ENCODE peak calls at places on chromosomes 3 and 15, in ten cellular contexts. I, K, F, O, J, V, S, P, H and C are unnamed samples.
A peak's percentile ranks its signal among the peaks of the same experiment; 100 is the strongest.

GRCh38 chr3:32224047-32224446 is 14.4 kb upstream of the CMTM8 start:
- DNase-seq in K (no peak), J (no peak), O (no peak), P (no peak), I (no peak), F (no peak), S (no peak), H (no peak), V (no peak), C (no peak)

GRCh38 chr3:197487911-197488391 is 67.8 kb downstream of the BDH1 start:
- DNase-seq in K (peak; percentile 97), O (no peak), I (no peak), P (peak; percentile 91), J (peak; percentile 99), F (no peak), H (no peak), S (peak; percentile 96), V (no peak), C (peak; percentile 91)

GRCh38 chr3:173395412-173396181 is 1.9 kb upstream of the NLGN1 start:
- DNase-seq in H (peak; percentile 80), F (peak; percentile 36), S (peak; percentile 97), O (peak; percentile 32), K (peak; percentile 59), J (peak; percentile 85), V (peak; percentile 33), P (peak; percentile 95), I (no peak), C (peak; percentile 96)

GRCh38 chr3:138949002-138949418 is 2.0 kb downstream of the FOXL2NB start:
- DNase-seq in O (no peak), V (no peak), S (no peak), P (no peak), F (no peak), I (no peak), H (no peak), J (no peak), K (no peak), C (no peak)

GRCh38 chr3:12371525-12372140 is 82.8 kb downstream of the PPARG start:
- DNase-seq in K (no peak), J (peak; percentile 58), I (no peak), V (no peak), S (no peak), O (no peak), P (no peak), H (no peak), F (no peak), C (peak; percentile 15)

GRCh38 chr3:100401674-100402036 is 316 bp downstream of the LNP1 start:
- DNase-seq in K (no peak), I (peak; percentile 30), O (no peak), H (peak; percentile 37), S (peak; percentile 80), V (peak; percentile 74), P (peak; percentile 34), J (peak; percentile 55), F (peak; percentile 23), C (peak; percentile 64)

GRCh38 chr3:62585861-62586260 is 212.5 kb upstream of the FEZF2 start:
- DNase-seq in V (no peak), J (no peak), F (no peak), K (no peak), S (no peak), I (no peak), O (no peak), H (no peak), P (no peak), C (no peak)

GRCh38 chr3:60202052-60202753 is 1049.0 kb downstream of the FHIT start:
- DNase-seq in J (no peak), P (no peak), I (no peak), O (peak; percentile 63), V (peak; percentile 8), S (no peak), H (no peak), K (no peak), F (no peak), C (no peak)

GRCh38 chr15:61393949-61394348 is 164.8 kb upstream of the RORA start:
- DNase-seq in I (no peak), H (no peak), K (no peak), V (no peak), P (no peak), S (no peak), J (no peak), F (no peak), O (peak; percentile 48), C (peak; percentile 32)

GRCh38 chr15:55221090-55222011 is 24.6 kb upstream of the RSL24D1 start:
- DNase-seq in O (peak; percentile 99), I (no peak), J (peak; percentile 94), H (no peak), S (peak; percentile 95), K (peak; percentile 60), F (no peak), P (peak; percentile 89), V (peak; percentile 99), C (no peak)

GRCh38 chr3:161560006-161560637 is 63.5 kb downstream of the OTOL1 start:
- DNase-seq in V (peak; percentile 52), O (peak; percentile 37), J (peak; percentile 18), K (peak; percentile 42), P (peak; percentile 53), F (no peak), H (peak; percentile 65), I (no peak), S (peak; percentile 76), C (no peak)

GRCh38 chr3:34956511-34956910 is 682.8 kb upstream of the ARPP21 start:
- DNase-seq in V (peak; percentile 51), K (no peak), O (peak; percentile 91), F (no peak), S (no peak), H (no peak), P (no peak), I (no peak), J (no peak), C (no peak)

GRCh38 chr3:29486087-29486486 is 205.2 kb downstream of the RBMS3 start:
- DNase-seq in K (peak; percentile 63), F (no peak), H (no peak), J (peak; percentile 89), P (peak; percentile 65), S (peak; percentile 89), I (no peak), V (no peak), O (no peak), C (no peak)

GRCh38 chr15:48442011-48442410 is 110.8 kb downstream of the DUT start:
- DNase-seq in J (no peak), F (no peak), V (no peak), K (no peak), H (no peak), O (no peak), S (peak; percentile 49), P (no peak), I (no peak), C (no peak)

GRCh38 chr15:95086543-95087252 is 855.3 kb downstream of the MCTP2 start:
- DNase-seq in O (no peak), H (no peak), K (peak; percentile 34), J (peak; percentile 73), I (no peak), S (no peak), F (no peak), V (no peak), P (peak; percentile 23), C (no peak)

GRCh38 chr15:55108858-55109518 is 87.8 kb downstream of the RSL24D1 start:
- DNase-seq in H (peak; percentile 84), K (no peak), S (peak; percentile 67), P (peak; percentile 64), V (peak; percentile 71), J (no peak), F (peak; percentile 29), I (peak; percentile 30), O (peak; percentile 60), C (peak; percentile 43)

GRCh38 chr3:171445805-171446204 is 14.4 kb downstream of the TNIK start:
- DNase-seq in S (no peak), P (no peak), J (no peak), H (no peak), F (no peak), K (no peak), I (no peak), V (no peak), O (no peak), C (no peak)

GRCh38 chr3:117547956-117548550 is 838.5 kb downstream of the TUSC7 start:
- DNase-seq in K (peak; percentile 34), F (no peak), P (peak; percentile 50), H (no peak), S (peak; percentile 90), J (peak; percentile 83), O (no peak), V (no peak), I (no peak), C (peak; percentile 84)

GRCh38 chr15:62782100-62782791 is 260.3 kb upstream of the TPM1 start:
- DNase-seq in O (peak; percentile 71), H (peak; percentile 38), S (peak; percentile 86), K (peak; percentile 84), P (peak; percentile 81), J (peak; percentile 72), F (no peak), V (peak; percentile 65), I (no peak), C (peak; percentile 56)

GRCh38 chr3:176693416-176693815 is 503.9 kb downstream of the TBL1XR1 start:
- DNase-seq in K (no peak), V (no peak), J (no peak), P (no peak), S (no peak), I (no peak), F (no peak), H (no peak), O (no peak), C (no peak)

GRCh38 chr3:101036213-101036618 is 43.0 kb upstream of the ABI3BP start:
- DNase-seq in S (peak; percentile 94), O (no peak), F (no peak), V (no peak), P (peak; percentile 80), J (peak; percentile 96), I (no peak), H (no peak), K (peak; percentile 92), C (peak; percentile 85)

GRCh38 chr3:64399205-64399800 is 174.0 kb upstream of the PRICKLE2 start:
- DNase-seq in S (peak; percentile 78), F (no peak), P (peak; percentile 75), K (peak; percentile 57), H (peak; percentile 27), O (no peak), I (no peak), V (peak; percentile 36), J (peak; percentile 25), C (no peak)

GRCh38 chr3:52516509-52517195 is 17.0 kb downstream of the NT5DC2 start:
- DNase-seq in F (no peak), I (no peak), V (no peak), J (no peak), K (no peak), H (no peak), P (no peak), S (no peak), O (no peak), C (no peak)

GRCh38 chr3:27724459-27725197 is 2.5 kb upstream of the EOMES start:
- DNase-seq in S (no peak), P (no peak), H (no peak), I (no peak), K (no peak), O (no peak), V (no peak), F (no peak), J (no peak), C (no peak)

GRCh38 chr3:106466881-106467280 is 598.1 kb upstream of the CBLB start:
- DNase-seq in V (no peak), F (no peak), K (no peak), H (no peak), J (no peak), I (no peak), S (no peak), P (no peak), O (no peak), C (no peak)

GRCh38 chr3:47047673-47048072 is 68.2 kb downstream of the NBEAL2 start:
- DNase-seq in O (peak; percentile 10), F (no peak), J (no peak), S (peak; percentile 12), I (no peak), P (no peak), V (no peak), K (no peak), H (no peak), C (no peak)

GRCh38 chr3:101009386-101009785 is 16.2 kb upstream of the ABI3BP start:
- DNase-seq in V (no peak), J (no peak), F (no peak), K (no peak), O (no peak), I (no peak), S (peak; percentile 26), P (no peak), H (no peak), C (no peak)